ENCODE peak calls at places on chromosomes 2 and 18, in five cellular contexts. C is transverse colon, R is adrenal gland, B is dorsolateral prefrontal cortex, V is body of pancreas. Q is an unnamed sample.
A peak's percentile ranks its signal among the peaks of the same experiment; 100 is the strongest.

GRCh38 chr2:25043241-25043867 is 1.5 kb downstream of the EFR3B start:
- DNase-seq in C (no peak), R (no peak), B (no peak), V (no peak), Q (no peak)

GRCh38 chr2:102765061-102765460 is 3.2 kb downstream of the TMEM182 start:
- DNase-seq in C (no peak), R (no peak), B (no peak), V (no peak), Q (peak; percentile 59)

GRCh38 chr2:230441188-230441897 is 25.3 kb downstream of the SP100 start:
- DNase-seq in C (peak; percentile 55), R (no peak), B (no peak), V (peak; percentile 47), Q (no peak)

GRCh38 chr2:118527571-118527970 is 319.9 kb downstream of the EN1 start:
- DNase-seq in C (no peak), R (no peak), B (no peak), V (no peak), Q (no peak)

GRCh38 chr2:26562811-26563645 is 78.1 kb downstream of the CIB4 start:
- DNase-seq in C (peak; percentile 36), R (no peak), B (peak; percentile 22), V (peak; percentile 61), Q (no peak)

GRCh38 chr2:232937278-232937906 is 67.3 kb downstream of the SNORC start:
- DNase-seq in C (no peak), R (peak; percentile 63), B (no peak), V (no peak), Q (no peak)

GRCh38 chr18:46333371-46334199 is 229.4 kb downstream of the HAUS1 start:
- DNase-seq in C (no peak), R (peak; percentile 63), B (no peak), V (peak; percentile 12), Q (peak; percentile 58)

GRCh38 chr2:236862961-236863728 is 222.5 kb upstream of the COPS8 start:
- DNase-seq in C (no peak), R (peak; percentile 34), B (no peak), V (peak; percentile 1), Q (no peak)

GRCh38 chr2:10359731-10360329 is 57.1 kb downstream of the HPCAL1 start:
- DNase-seq in C (no peak), R (no peak), B (no peak), V (no peak), Q (no peak)

GRCh38 chr2:29325544-29325943 is 210.3 kb downstream of the CLIP4 start:
- DNase-seq in C (no peak), R (no peak), B (no peak), V (no peak), Q (no peak)

GRCh38 chr2:133667085-133667484 is 98.8 kb upstream of the NCKAP5 start:
- DNase-seq in C (no peak), R (no peak), B (no peak), V (no peak), Q (no peak)

GRCh38 chr2:13015941-13016340 is 299.2 kb downstream of the TRIB2 start:
- DNase-seq in C (no peak), R (no peak), B (no peak), V (no peak), Q (no peak)

GRCh38 chr2:14577843-14578242 is 54.7 kb upstream of the LRATD1 start:
- DNase-seq in C (no peak), R (no peak), B (no peak), V (no peak), Q (no peak)

GRCh38 chr2:71926098-71926466 is 221.6 kb downstream of the CYP26B1 start:
- DNase-seq in C (peak; percentile 29), R (peak; percentile 35), B (peak; percentile 35), V (no peak), Q (no peak)

GRCh38 chr2:215755651-215756350 is 257.6 kb downstream of the MREG start:
- DNase-seq in C (no peak), R (no peak), B (no peak), V (no peak), Q (no peak)

GRCh38 chr2:219947575-219947974 is 320.1 kb downstream of the SLC4A3 start:
- DNase-seq in C (no peak), R (no peak), B (no peak), V (no peak), Q (no peak)

GRCh38 chr2:191881982-191882816 is 35.3 kb upstream of the CAVIN2 start:
- DNase-seq in C (no peak), R (no peak), B (no peak), V (no peak), Q (no peak)

GRCh38 chr18:12819330-12819729 is 64.7 kb downstream of the PTPN2 start:
- DNase-seq in C (no peak), R (no peak), B (no peak), V (no peak), Q (no peak)

GRCh38 chr2:118923371-118923770 is 18.6 kb upstream of the MARCO start:
- DNase-seq in C (no peak), R (no peak), B (no peak), V (no peak), Q (no peak)

GRCh38 chr2:72917138-72917874 is at the start of gene EMX1:
- DNase-seq in C (peak; percentile 84), R (peak; percentile 44), B (no peak), V (peak; percentile 81), Q (peak; percentile 74)

GRCh38 chr2:8154936-8155335 is 526.9 kb upstream of the ID2 start:
- DNase-seq in C (no peak), R (no peak), B (no peak), V (no peak), Q (no peak)

GRCh38 chr18:55141318-55141717 is 182.1 kb upstream of the CCDC68 start:
- DNase-seq in C (no peak), R (no peak), B (no peak), V (no peak), Q (no peak)

GRCh38 chr2:88602022-88602421 is 25.2 kb downstream of the EIF2AK3 start:
- DNase-seq in C (no peak), R (no peak), B (no peak), V (no peak), Q (no peak)

GRCh38 chr2:88601302-88601701 is 26.0 kb downstream of the EIF2AK3 start:
- DNase-seq in C (no peak), R (no peak), B (no peak), V (no peak), Q (no peak)

GRCh38 chr2:88597168-88597567 is 30.1 kb downstream of the EIF2AK3 start:
- DNase-seq in C (no peak), R (no peak), B (no peak), V (no peak), Q (no peak)

GRCh38 chr2:88599527-88599926 is 27.7 kb downstream of the EIF2AK3 start:
- DNase-seq in C (no peak), R (no peak), B (no peak), V (no peak), Q (no peak)

DNA sequence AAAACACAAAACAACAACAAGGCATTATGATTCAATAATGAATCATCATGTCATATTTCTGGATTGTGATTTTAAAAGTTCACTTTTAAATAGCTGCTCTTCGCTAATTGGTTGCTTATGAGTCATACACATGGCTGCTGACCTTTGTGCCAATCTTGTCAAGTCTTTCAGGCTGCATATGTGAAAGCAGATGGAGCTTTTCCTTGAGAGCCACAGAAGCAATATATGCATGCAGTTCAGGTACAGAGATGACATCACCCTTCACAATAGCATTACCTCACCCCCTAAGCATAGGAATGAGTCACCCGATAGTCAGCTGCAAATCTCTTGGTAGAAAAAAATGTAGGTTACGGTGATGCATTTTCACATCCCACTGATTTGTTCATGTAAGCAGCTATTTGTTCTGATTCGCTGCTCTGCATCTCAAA is 27.2 kb downstream of the EIF2AK3 start:
- DNase-seq in C (peak; percentile 52), R (peak; percentile 73), B (no peak), V (peak; percentile 93), Q (no peak)
- H3K27ac ChIP-seq in C (peak overlapping the region; percentile 60), R (peak overlapping the region; percentile 0), B (no peak overlapping the region), V (peak overlapping the region; percentile 71), Q (no peak overlapping the region)

DNA sequence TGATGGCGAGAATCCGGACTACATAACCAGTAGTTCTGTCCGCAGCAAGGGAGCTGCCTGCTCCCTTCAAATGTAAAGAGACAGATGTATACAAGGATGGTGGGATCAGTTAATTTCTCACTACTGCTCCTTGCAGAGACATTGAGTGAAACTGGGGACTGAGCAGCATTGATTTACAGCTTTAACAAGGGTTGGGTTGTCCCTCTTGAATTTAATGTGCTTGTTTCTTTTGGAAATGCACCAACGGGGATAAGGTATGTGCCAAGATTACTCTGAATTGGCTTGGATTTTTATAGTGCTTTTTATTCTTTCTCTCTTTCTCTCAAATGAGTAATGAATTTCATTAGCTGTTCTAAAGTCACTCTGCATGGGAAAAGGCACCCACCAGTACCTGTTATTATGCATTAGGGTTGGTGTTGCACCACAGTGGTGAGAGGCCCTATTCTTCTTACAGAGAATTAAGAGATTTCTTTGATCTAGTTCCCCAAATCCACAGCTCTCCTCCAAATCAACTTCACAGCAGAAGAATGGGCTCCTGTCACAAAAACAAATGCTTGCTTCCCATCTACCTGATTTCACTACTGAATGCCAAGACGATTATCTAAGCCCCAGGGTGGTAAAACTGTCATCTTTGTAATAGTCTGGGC is 107.6 kb downstream of the DOCK10 start:
- DNase-seq in C (no peak), R (no peak), B (no peak), V (no peak), Q (no peak)
- H3K27ac ChIP-seq in C (no peak overlapping the region), R (no peak overlapping the region), B (no peak overlapping the region), V (no peak overlapping the region), Q (no peak overlapping the region)

DNA sequence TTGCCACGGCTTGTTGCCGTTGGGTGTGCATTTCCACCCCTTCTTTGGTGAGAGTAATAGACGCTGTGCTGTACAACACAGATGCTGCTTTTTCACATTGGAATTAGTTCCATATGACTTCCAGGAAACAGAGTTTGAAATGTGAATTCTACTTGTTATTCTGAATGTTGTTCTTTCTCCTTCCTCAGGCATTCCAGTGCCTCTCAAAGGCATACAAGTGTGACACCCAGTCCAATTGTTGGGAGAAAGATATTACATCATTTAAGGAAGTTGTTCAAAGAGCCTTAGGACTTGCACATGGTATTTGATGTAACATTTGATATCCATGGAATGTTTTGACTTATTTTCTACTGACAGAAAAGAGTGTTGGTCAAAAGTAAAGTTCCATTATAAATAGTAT is 134.4 kb upstream of the LTBP1 start:
- DNase-seq in C (no peak), R (no peak), B (no peak), V (no peak), Q (no peak)
- H3K27ac ChIP-seq in C (no peak overlapping the region), R (no peak overlapping the region), B (no peak overlapping the region), V (no peak overlapping the region), Q (no peak overlapping the region)

GRCh38 chr2:47271054-47272000 is 116.2 kb upstream of the STPG4 start:
- DNase-seq in C (no peak), R (no peak), B (no peak), V (no peak), Q (no peak)
- H3K27ac ChIP-seq in C (peak overlapping the region; percentile 83), R (peak overlapping the region; percentile 50), B (peak overlapping the region; percentile 80), V (no peak overlapping the region), Q (no peak overlapping the region)

GRCh38 chr2:117212562-117212961 is 601.9 kb upstream of the DDX18 start:
- DNase-seq in C (no peak), R (no peak), B (no peak), V (no peak), Q (no peak)

GRCh38 chr2:117217145-117217544 is 597.3 kb upstream of the DDX18 start:
- DNase-seq in C (no peak), R (no peak), B (no peak), V (no peak), Q (no peak)
- H3K27ac ChIP-seq in C (no peak overlapping the region), R (no peak overlapping the region), B (no peak overlapping the region), V (no peak overlapping the region), Q (no peak overlapping the region)

Q was measured in right lobe of liver.